ENCODE peak calls at places on chromosomes 16 and 17, in ten cellular contexts. R, G, M, T, I, Y, O, P, L and A are unnamed samples.

GRCh38 chr17:31877911-31878702 is 19.1 kb upstream of the COPRS start:
- DNase-seq in I (no peak), L (no peak), M (no peak), R (no peak), T (no peak), O (no peak), G (no peak), P (no peak), Y (no peak), A (no peak)

GRCh38 chr17:18247613-18248001 is 10.9 kb downstream of the FLII start:
- DNase-seq in R (no peak), G (peak; percentile 25), P (no peak), T (no peak), Y (no peak), I (no peak), M (no peak), L (peak; percentile 43), O (no peak), A (no peak)

GRCh38 chr17:49575524-49576120 is at the start of gene NXPH3:
- DNase-seq in Y (peak; percentile 88), M (peak; percentile 49), P (peak; percentile 74), L (peak; percentile 62), I (peak; percentile 70), R (peak; percentile 64), G (no peak), O (peak; percentile 44), T (peak; percentile 61), A (peak; percentile 49)

GRCh38 chr17:73770115-73770848 is 126.0 kb upstream of the SDK2 start:
- DNase-seq in T (peak; percentile 13), P (peak; percentile 88), I (no peak), R (peak; percentile 85), L (peak; percentile 68), O (no peak), Y (peak; percentile 78), M (no peak), G (peak; percentile 78), A (no peak)

GRCh38 chr17:42038221-42038973 is 12.0 kb downstream of the C17orf113 start:
- DNase-seq in O (no peak), L (no peak), T (no peak), P (no peak), G (no peak), I (no peak), R (no peak), Y (no peak), M (no peak), A (no peak)

GRCh38 chr16:67993207-67994036 is 5.9 kb downstream of the DPEP2 start:
- DNase-seq in M (peak; percentile 66), O (peak; percentile 65), L (peak; percentile 86), Y (peak; percentile 95), I (peak; percentile 65), G (peak; percentile 38), P (peak; percentile 68), T (peak; percentile 70), R (peak; percentile 76), A (peak; percentile 74)

GRCh38 chr17:28737770-28738679 is 5.8 kb upstream of the TRAF4 start:
- DNase-seq in M (no peak), R (no peak), L (peak; percentile 71), T (no peak), G (no peak), Y (no peak), P (no peak), O (no peak), I (no peak), A (no peak)

GRCh38 chr17:50043290-50044148 is 12.4 kb upstream of the ITGA3 start:
- DNase-seq in P (no peak), R (no peak), G (no peak), M (no peak), O (no peak), Y (no peak), T (no peak), I (no peak), L (peak; percentile 56), A (no peak)

GRCh38 chr17:51119415-51120356 is 982 bp downstream of the SPAG9 start:
- DNase-seq in G (no peak), T (peak; percentile 47), M (no peak), R (peak; percentile 80), O (peak; percentile 6), L (peak; percentile 63), I (peak; percentile 37), P (peak; percentile 43), Y (peak; percentile 45), A (peak; percentile 11)

GRCh38 chr16:17305694-17306093 is 165.1 kb downstream of the XYLT1 start:
- DNase-seq in G (no peak), T (no peak), O (peak; percentile 3), M (no peak), R (no peak), Y (no peak), P (no peak), L (no peak), I (no peak), A (no peak)

GRCh38 chr16:85735225-85735722 is 15.6 kb downstream of the C16orf74 start:
- DNase-seq in L (peak; percentile 50), M (peak; percentile 7), R (no peak), I (no peak), T (no peak), O (no peak), G (no peak), Y (no peak), P (peak; percentile 26), A (peak; percentile 21)

GRCh38 chr17:80063815-80064585 is 27.6 kb downstream of the CCDC40 start:
- DNase-seq in M (no peak), Y (no peak), P (no peak), I (no peak), O (no peak), R (peak; percentile 83), G (peak; percentile 85), T (peak; percentile 60), L (peak; percentile 37), A (no peak)

GRCh38 chr16:17459903-17460521 is 10.7 kb downstream of the XYLT1 start:
- DNase-seq in M (no peak), L (no peak), T (no peak), R (no peak), O (no peak), Y (no peak), I (no peak), G (no peak), P (peak; percentile 70), A (no peak)

GRCh38 chr16:24430937-24431760 is 108.2 kb upstream of the RBBP6 start:
- DNase-seq in G (no peak), I (no peak), P (no peak), R (peak; percentile 42), M (no peak), Y (no peak), T (peak; percentile 25), L (no peak), O (no peak), A (no peak)

GRCh38 chr16:79288046-79288445 is 312.5 kb downstream of the MAF start:
- DNase-seq in Y (no peak), I (no peak), O (no peak), T (no peak), G (no peak), M (no peak), R (no peak), P (no peak), L (no peak), A (no peak)

GRCh38 chr16:26454102-26454501 is 612.6 kb upstream of the C16orf82 start:
- DNase-seq in I (no peak), G (no peak), L (no peak), Y (no peak), O (no peak), T (no peak), R (no peak), M (no peak), P (no peak), A (no peak)

GRCh38 chr17:35748979-35749378 is 4.1 kb downstream of the GAS2L2 start:
- DNase-seq in Y (no peak), T (no peak), O (no peak), P (no peak), M (no peak), I (no peak), G (no peak), R (no peak), L (no peak), A (no peak)

GRCh38 chr17:2002767-2003329 is 22.3 kb downstream of the RTN4RL1 start:
- DNase-seq in R (no peak), T (no peak), M (no peak), Y (no peak), O (no peak), I (no peak), L (no peak), P (peak; percentile 80), G (no peak), A (no peak)

GRCh38 chr16:15785386-15786059 is 71.3 kb downstream of the MYH11 start:
- DNase-seq in L (no peak), G (no peak), O (no peak), Y (no peak), T (no peak), P (no peak), I (no peak), R (no peak), M (no peak), A (no peak)